ENCODE peak calls at places on chromosomes 16 and 17, in five cellular contexts. I is SK-N-SH; U is lung; V is CD4-positive, CD25-positive, alpha-beta regulatory T cell; Y is neural progenitor cell. M is an unnamed sample.

GRCh38 chr16:529012-529575 is 1.6 kb downstream of the CAPN15 start:
- DNase-seq in I (no peak), U (no peak), V (peak; percentile 23), Y (no peak), M (peak; percentile 56)

GRCh38 chr17:80649200-80649644 is 104.6 kb downstream of the RPTOR start:
- DNase-seq in I (no peak), U (no peak), V (no peak), Y (no peak), M (no peak)

GRCh38 chr16:22684282-22685161 is 129.4 kb upstream of the HS3ST2 start:
- DNase-seq in I (no peak), U (no peak), V (no peak), Y (no peak), M (no peak)

GRCh38 chr17:8117980-8118768 is at the start of gene ALOXE3:
- DNase-seq in I (peak; percentile 72), U (no peak), V (no peak), Y (peak; percentile 59), M (peak; percentile 55)

GRCh38 chr17:47857551-47858410 is 6.8 kb upstream of the SP6 start:
- DNase-seq in I (no peak), U (no peak), V (no peak), Y (no peak), M (no peak)

GRCh38 chr17:21044971-21045370 is 2.2 kb upstream of the USP22 start:
- DNase-seq in I (no peak), U (no peak), V (no peak), Y (no peak), M (no peak)

GRCh38 chr17:52410781-52411180 is 252.3 kb upstream of the CA10 start:
- DNase-seq in I (no peak), U (no peak), V (no peak), Y (no peak), M (no peak)

GRCh38 chr16:89364603-89365002 is 125.8 kb downstream of the ANKRD11 start:
- DNase-seq in I (peak; percentile 75), U (no peak), V (no peak), Y (no peak), M (peak; percentile 74)

GRCh38 chr17:45296003-45296832 is 20.6 kb downstream of the MAP3K14 start:
- DNase-seq in I (no peak), U (no peak), V (no peak), Y (no peak), M (no peak)

GRCh38 chr16:17776888-17777287 is 306.1 kb upstream of the XYLT1 start:
- DNase-seq in I (no peak), U (no peak), V (no peak), Y (no peak), M (no peak)

GRCh38 chr16:23182206-23182674 is 305 bp upstream of the SCNN1G start:
- DNase-seq in I (peak; percentile 95), U (peak; percentile 84), V (peak; percentile 65), Y (peak; percentile 89), M (peak; percentile 95)

GRCh38 chr16:48014349-48015135 is 141.3 kb downstream of the ABCC12 start:
- DNase-seq in I (no peak), U (no peak), V (no peak), Y (peak; percentile 52), M (no peak)

GRCh38 chr16:68479271-68479670 is 31.0 kb upstream of the SMPD3 start:
- DNase-seq in I (no peak), U (no peak), V (no peak), Y (no peak), M (no peak)

GRCh38 chr16:79843631-79844043 is 243.1 kb upstream of the MAF start:
- DNase-seq in I (no peak), U (no peak), V (no peak), Y (no peak), M (no peak)

GRCh38 chr17:55451758-55452468 is 30.3 kb upstream of the MMD start:
- DNase-seq in I (peak; percentile 50), U (no peak), V (no peak), Y (no peak), M (no peak)

GRCh38 chr16:65945485-65945884 is 421.0 kb upstream of the CDH5 start:
- DNase-seq in I (no peak), U (no peak), V (no peak), Y (no peak), M (no peak)

GRCh38 chr16:57143125-57143965 is 42.5 kb downstream of the PSME3IP1 start:
- DNase-seq in I (no peak), U (no peak), V (no peak), Y (no peak), M (no peak)

GRCh38 chr16:14405611-14406537 is 224.2 kb downstream of the PARN start:
- DNase-seq in I (peak; percentile 75), U (no peak), V (no peak), Y (peak; percentile 53), M (no peak)

GRCh38 chr16:50394215-50394802 is 25.5 kb upstream of the BRD7 start:
- DNase-seq in I (no peak), U (peak; percentile 25), V (no peak), Y (no peak), M (no peak)

GRCh38 chr16:13325396-13325795 is 424.0 kb downstream of the SHISA9 start:
- DNase-seq in I (no peak), U (no peak), V (no peak), Y (no peak), M (no peak)

GRCh38 chr17:63702616-63703015 is 2.7 kb upstream of the LIMD2 start:
- DNase-seq in I (no peak), U (no peak), V (no peak), Y (no peak), M (no peak)

GRCh38 chr17:50380369-50381259 is 7.6 kb downstream of the EME1 start:
- DNase-seq in I (no peak), U (no peak), V (no peak), Y (no peak), M (no peak)

GRCh38 chr16:57624806-57625500 is 3.5 kb upstream of the ADGRG1 start:
- DNase-seq in I (no peak), U (no peak), V (no peak), Y (no peak), M (no peak)

GRCh38 chr16:61798741-61799140 is 237.5 kb downstream of the CDH8 start:
- DNase-seq in I (no peak), U (no peak), V (no peak), Y (no peak), M (no peak)

GRCh38 chr16:68605746-68606145 is 39.4 kb upstream of the CDH3 start:
- DNase-seq in I (no peak), U (no peak), V (no peak), Y (no peak), M (peak; percentile 25)

DNA sequence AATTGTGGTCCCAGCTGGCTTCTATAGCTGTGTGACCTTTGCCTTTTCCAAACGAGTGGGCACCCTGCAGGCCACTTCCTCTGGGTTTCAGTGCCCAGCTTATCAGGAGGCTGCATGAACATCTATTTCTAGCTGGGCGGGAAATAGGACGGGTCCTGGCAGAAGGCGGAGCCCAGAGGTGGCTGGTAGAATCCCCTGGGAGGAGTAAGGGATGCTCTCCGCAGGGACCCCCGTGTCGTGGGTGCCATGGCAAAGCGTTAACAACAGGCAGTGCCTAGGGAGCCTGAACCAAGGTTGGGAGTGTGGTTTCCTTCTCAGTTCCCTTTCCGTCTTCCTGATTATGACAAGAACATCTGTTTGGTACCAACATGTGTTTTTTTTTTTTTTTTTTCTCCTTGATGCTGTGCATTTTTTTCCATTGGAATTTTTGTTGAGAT is 58.2 kb downstream of the PLCG2 start:
- DNase-seq in I (no peak), U (no peak), V (no peak), Y (no peak), M (no peak)
- H3K4me1 ChIP-seq in I (no peaks in the 10 kb centered on the region), U (peaks cover 12% of the 10 kb centered on the region), V (no peaks in the 10 kb centered on the region), Y (peaks cover 8% of the 10 kb centered on the region), M (no peaks in the 10 kb centered on the region)

GRCh38 chr16:11165894-11166665 is 89.9 kb downstream of the SOCS1 start:
- DNase-seq in I (no peak), U (no peak), V (no peak), Y (no peak), M (no peak)

GRCh38 chr16:11164482-11165270 is 91.3 kb downstream of the SOCS1 start:
- DNase-seq in I (no peak), U (no peak), V (no peak), Y (peak; percentile 76), M (no peak)

GRCh38 chr16:11163761-11164261 is 92.2 kb downstream of the SOCS1 start:
- DNase-seq in I (no peak), U (no peak), V (no peak), Y (no peak), M (no peak)

GRCh38 chr16:11167581-11167980 is 88.4 kb downstream of the SOCS1 start:
- DNase-seq in I (no peak), U (no peak), V (no peak), Y (no peak), M (no peak)

DNA sequence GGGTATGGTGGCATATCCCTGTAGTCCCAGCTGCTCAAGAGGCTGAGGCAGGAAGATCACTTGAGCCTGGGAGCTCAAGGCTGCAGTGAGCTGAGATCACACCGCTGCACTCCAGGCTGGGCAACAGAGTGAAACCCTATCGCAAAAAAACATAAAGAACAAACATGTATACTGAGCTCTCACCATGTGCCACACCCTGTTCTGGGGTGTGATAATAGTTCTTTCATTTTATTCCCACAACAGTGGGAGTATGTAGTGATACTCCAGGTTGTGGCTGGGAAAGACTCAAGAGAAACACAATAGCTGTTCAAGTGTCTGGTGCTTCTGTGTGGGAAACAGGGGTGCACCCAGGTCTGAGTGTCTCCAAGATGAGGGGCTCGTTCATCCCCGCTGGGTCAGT is 90.7 kb downstream of the SOCS1 start:
- DNase-seq in I (no peak), U (no peak), V (no peak), Y (no peak), M (no peak)
- H3K36me3 ChIP-seq in I (peaks cover 12% of the 10 kb centered on the region), U (no peaks in the 10 kb centered on the region), V (peaks cover 20% of the 10 kb centered on the region), Y (no peaks in the 10 kb centered on the region), M (no peaks in the 10 kb centered on the region)

DNA sequence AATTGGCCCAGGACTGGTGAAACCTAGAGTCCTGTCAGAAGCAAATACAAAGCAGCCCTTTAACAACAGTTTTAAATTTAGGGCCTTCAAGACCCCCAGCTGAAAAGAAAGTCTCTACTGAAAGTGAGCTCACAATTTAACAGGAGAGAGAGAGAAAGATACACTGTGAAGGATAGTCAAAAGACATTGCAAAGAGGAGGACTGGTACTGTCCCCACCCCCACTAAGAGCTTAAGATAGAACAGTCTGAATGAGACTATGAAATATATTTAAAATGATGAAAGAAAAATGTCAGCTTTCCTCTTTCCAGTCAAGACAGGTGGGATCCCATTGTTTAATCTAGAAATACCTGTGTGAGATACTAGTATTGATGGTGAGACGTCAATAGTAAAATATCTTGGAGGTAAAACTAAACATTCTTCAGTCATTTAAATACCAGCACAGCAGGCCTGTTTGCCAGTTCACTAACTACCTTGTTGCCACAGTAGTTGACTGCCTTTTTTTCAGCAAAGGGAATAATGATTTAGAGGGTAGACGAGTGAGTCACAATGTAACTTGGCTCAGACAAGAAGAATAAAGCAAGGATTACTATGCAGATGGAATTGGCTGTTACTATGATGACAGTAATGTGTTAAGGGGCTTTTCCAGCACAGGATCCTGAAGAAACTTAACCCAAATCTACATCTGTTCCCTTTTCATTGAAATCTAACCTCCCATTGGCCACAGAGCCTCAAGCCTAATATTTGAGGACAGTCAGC is 47.2 kb upstream of the RASL10B start:
- DNase-seq in I (no peak), U (no peak), V (no peak), Y (peak; percentile 52), M (no peak)
- H3K4me1 ChIP-seq in I (no peaks in the 10 kb centered on the region), U (no peaks in the 10 kb centered on the region), V (no peaks in the 10 kb centered on the region), Y (peaks cover 19% of the 10 kb centered on the region), M (no peaks in the 10 kb centered on the region)

GRCh38 chr17:624341-624860 is 90.2 kb downstream of the VPS53 start:
- DNase-seq in I (no peak), U (no peak), V (no peak), Y (no peak), M (no peak)
- H3K36me3 ChIP-seq in I (peaks cover 30% of the 10 kb centered on the region), U (peaks cover 13% of the 10 kb centered on the region), V (peaks cover 62% of the 10 kb centered on the region), Y (no peaks in the 10 kb centered on the region), M (peaks cover 12% of the 10 kb centered on the region)

M was measured in body of pancreas.